ENCODE peak calls at places on chromosomes 5 and 9, in seven cellular contexts. M, Z, H, L, G, W and R are unnamed samples.
A peak's percentile ranks its signal among the peaks of the same experiment; 100 is the strongest.

GRCh38 chr5:3118321-3118720 is 366.8 kb upstream of the IRX2 start:
- DNase-seq in Z (no peak), W (no peak), G (no peak), M (no peak), L (no peak), H (no peak), R (no peak)

GRCh38 chr9:135641745-135642144 is 2.4 kb upstream of the GLT6D1 start:
- DNase-seq in G (no peak), M (no peak), W (no peak), Z (peak; percentile 52), L (no peak), H (no peak), R (no peak)

GRCh38 chr9:109033941-109034700 is 20.8 kb upstream of the CTNNAL1 start:
- DNase-seq in Z (no peak), G (no peak), M (no peak), W (no peak), L (no peak), H (no peak), R (no peak)

GRCh38 chr5:167582916-167583315 is 708.5 kb upstream of the WWC1 start:
- DNase-seq in H (no peak), L (no peak), W (no peak), Z (peak; percentile 67), G (no peak), M (no peak), R (peak; percentile 34)

GRCh38 chr5:115096034-115096769 is 73.5 kb downstream of the TRIM36 start:
- DNase-seq in M (no peak), W (no peak), H (no peak), L (no peak), G (no peak), Z (no peak), R (no peak)

GRCh38 chr5:74182603-74183002 is 457.9 kb downstream of the ENC1 start:
- DNase-seq in M (no peak), W (peak; percentile 20), G (no peak), H (no peak), Z (no peak), L (no peak), R (no peak)

GRCh38 chr5:134585966-134586365 is 46.7 kb downstream of the SAR1B start:
- DNase-seq in Z (no peak), M (no peak), G (peak; percentile 20), W (no peak), L (no peak), H (no peak), R (no peak)

GRCh38 chr5:118314936-118315335 is 673.4 kb downstream of the DTWD2 start:
- DNase-seq in L (no peak), W (no peak), M (no peak), Z (no peak), G (no peak), H (no peak), R (no peak)

GRCh38 chr5:68333649-68334549 is 118.3 kb downstream of the PIK3R1 start:
- DNase-seq in Z (peak; percentile 83), L (no peak), M (no peak), G (no peak), H (peak; percentile 68), W (no peak), R (peak; percentile 69)

GRCh38 chr5:73321757-73322452 is 126.7 kb downstream of the FOXD1 start:
- DNase-seq in G (no peak), M (no peak), L (peak; percentile 9), Z (peak; percentile 65), H (peak; percentile 74), W (no peak), R (peak; percentile 87)

GRCh38 chr9:131529597-131530545 is 1.2 kb downstream of the UCK1 start:
- DNase-seq in M (no peak), H (no peak), W (no peak), G (no peak), Z (no peak), L (no peak), R (no peak)

GRCh38 chr5:4124201-4124852 is 528.7 kb downstream of the IRX1 start:
- DNase-seq in Z (no peak), H (no peak), M (no peak), W (no peak), G (no peak), L (no peak), R (no peak)

GRCh38 chr5:141870226-141870625 is 8.0 kb downstream of the PCDH1 start:
- DNase-seq in H (no peak), W (no peak), M (no peak), L (no peak), G (no peak), Z (no peak), R (no peak)

GRCh38 chr9:76292246-76292645 is 102.0 kb downstream of the RFK start:
- DNase-seq in H (no peak), Z (peak; percentile 28), L (no peak), W (no peak), G (no peak), M (no peak), R (no peak)

GRCh38 chr9:3507395-3508077 is 18.3 kb downstream of the RFX3 start:
- DNase-seq in W (no peak), Z (no peak), L (no peak), M (no peak), H (no peak), G (no peak), R (no peak)

GRCh38 chr5:161925960-161926359 is 78.0 kb downstream of the GABRA1 start:
- DNase-seq in H (no peak), Z (no peak), M (no peak), L (no peak), W (no peak), G (no peak), R (no peak)